ENCODE peak calls at places on chromosomes 13 and 19, in nine cellular contexts. U is tibial nerve; J is cardiac muscle cell; K is Peyer's patch; W is upper lobe of left lung; D is esophagus muscularis mucosa; M is body of pancreas; B is testis; H is naive thymus-derived CD4-positive, alpha-beta T cell. Y is an unnamed sample. For H3K36me3 and H3K4me1, the result is how much of the 10 kb centered on the place peaks cover.

GRCh38 chr13:29569253-29570057 is 26.0 kb downstream of the SLC7A1 start:
- DNase-seq in U (no peak), J (no peak), K (no peak), W (no peak), D (no peak), M (peak), B (no peak), H (no peak), Y (no peak)

GRCh38 chr13:97544041-97544765 is 110.2 kb downstream of the RAP2A start:
- DNase-seq in U (no peak), J (peak), K (no peak), W (no peak), D (no peak), M (no peak), B (no peak), H (no peak), Y (no peak)

GRCh38 chr13:112567161-112567862 is 20.6 kb downstream of the TUBGCP3 start:
- DNase-seq in U (no peak), J (no peak), K (no peak), W (no peak), D (peak), M (no peak), B (no peak), H (no peak), Y (no peak)

GRCh38 chr13:114234266-114234644 is 442 bp upstream of the CDC16 start:
- DNase-seq in U (no peak), J (no peak), K (no peak), W (no peak), D (no peak), M (no peak), B (no peak), H (no peak), Y (no peak)

GRCh38 chr19:29528350-29528945 is 2.7 kb downstream of the VSTM2B start:
- DNase-seq in U (peak), J (peak), K (no peak), W (peak), D (no peak), M (peak), B (peak), H (peak), Y (peak)

GRCh38 chr19:49890349-49891311 is 6.1 kb downstream of the IL4I1 start:
- DNase-seq in U (no peak), J (no peak), K (peak), W (peak), D (no peak), M (no peak), B (peak), H (peak), Y (peak)

GRCh38 chr19:47112166-47112663 is 1.4 kb downstream of the ZC3H4 start:
- DNase-seq in U (peak), J (peak), K (peak), W (peak), D (peak), M (peak), B (peak), H (peak), Y (peak)

GRCh38 chr13:98202026-98202425 is 25.0 kb upstream of the RNF113B start:
- DNase-seq in U (no peak), J (no peak), K (no peak), W (peak), D (no peak), M (no peak), B (no peak), H (no peak), Y (no peak)

GRCh38 chr19:4409123-4409933 is 6.9 kb downstream of the CHAF1A start:
- DNase-seq in U (no peak), J (no peak), K (no peak), W (no peak), D (no peak), M (no peak), B (no peak), H (no peak), Y (no peak)

GRCh38 chr13:32914686-32915085 is 101.5 kb upstream of the KL start:
- DNase-seq in U (no peak), J (no peak), K (no peak), W (no peak), D (no peak), M (no peak), B (no peak), H (no peak), Y (no peak)

GRCh38 chr13:32905864-32906180 is 110.4 kb upstream of the KL start:
- DNase-seq in U (peak), J (no peak), K (no peak), W (no peak), D (no peak), M (peak), B (peak), H (no peak), Y (no peak)

GRCh38 chr13:32905063-32905863 is 111.0 kb upstream of the KL start:
- DNase-seq in U (no peak), J (no peak), K (no peak), W (no peak), D (no peak), M (no peak), B (no peak), H (no peak), Y (no peak)

GRCh38 chr13:32911506-32911905 is 104.7 kb upstream of the KL start:
- DNase-seq in U (no peak), J (peak), K (no peak), W (no peak), D (no peak), M (peak), B (peak), H (peak), Y (no peak)

GRCh38 chr13:32910530-32910929 is 105.7 kb upstream of the KL start:
- DNase-seq in U (no peak), J (no peak), K (no peak), W (no peak), D (no peak), M (no peak), B (no peak), H (no peak), Y (no peak)
- H3K27ac ChIP-seq in U (no peak), J (no peak), K (no peak), W (no peak), D (no peak), M (no peak), B (no peak), H (no peak), Y (no peak)

DNA sequence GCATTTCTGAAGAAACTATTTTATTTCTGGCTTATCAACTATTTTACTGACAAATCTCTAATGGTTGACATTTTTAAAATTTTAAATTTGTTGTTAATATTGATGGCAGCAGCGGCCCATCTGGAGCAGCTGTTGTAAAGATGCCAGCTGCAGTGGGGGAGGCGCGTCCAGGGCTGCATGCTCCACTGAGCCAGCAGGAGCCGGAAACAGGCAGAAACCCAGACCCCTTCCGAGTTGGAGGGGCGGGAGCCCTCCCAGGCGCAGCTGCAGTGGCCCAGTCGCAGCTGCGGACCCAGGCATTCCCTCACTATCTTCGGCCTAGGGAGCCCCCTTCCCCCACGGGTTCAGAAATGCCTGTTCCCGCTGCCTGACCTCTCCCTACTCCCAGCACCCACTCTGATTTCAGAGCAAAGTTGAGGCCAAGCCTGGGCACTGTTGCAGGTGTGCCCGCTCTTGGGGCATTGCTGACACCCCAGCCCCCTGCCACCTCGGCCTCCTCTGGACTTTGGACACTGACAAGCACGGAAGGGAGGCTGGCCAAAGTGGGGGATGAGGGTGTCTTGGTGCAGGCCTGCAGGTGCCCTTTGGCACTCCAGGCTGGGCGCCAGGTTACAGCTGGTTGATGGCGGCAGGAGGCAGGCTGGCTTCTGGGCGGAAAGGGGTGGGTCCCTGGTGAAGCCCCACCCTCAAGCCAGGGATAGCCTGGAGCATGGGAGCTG is 69.2 kb downstream of the PIBF1 start:
- DNase-seq in U (no peak), J (no peak), K (no peak), W (peak), D (no peak), M (peak), B (no peak), H (no peak), Y (peak)
- H3K36me3 ChIP-seq in U (under half), J (under half), K (under half), W (under half), D (half or more), M (under half), B (under half), H (under half), Y (under half)

GRCh38 chr19:57825501-57825900 is 4.6 kb upstream of the ZNF587B start:
- DNase-seq in U (no peak), J (peak), K (no peak), W (no peak), D (no peak), M (no peak), B (no peak), H (no peak), Y (no peak)
- H3K4me1 ChIP-seq in U (under half), J (under half), K (under half), W (under half), D (under half), M (half or more), B (under half), H (under half), Y (under half)

GRCh38 chr19:2542341-2543069 is 66.6 kb downstream of the GADD45B start:
- DNase-seq in U (no peak), J (peak), K (peak), W (no peak), D (no peak), M (peak), B (no peak), H (no peak), Y (no peak)
- H3K27ac ChIP-seq in U (peak), J (peak), K (peak), W (peak), D (peak), M (peak), B (peak), H (no peak), Y (no peak)

GRCh38 chr13:28181413-28181812 is 43.1 kb downstream of the PAN3 start:
- DNase-seq in U (no peak), J (peak), K (no peak), W (no peak), D (no peak), M (no peak), B (no peak), H (no peak), Y (no peak)

GRCh38 chr13:28185256-28185655 is 46.9 kb downstream of the PAN3 start:
- DNase-seq in U (no peak), J (peak), K (no peak), W (no peak), D (no peak), M (no peak), B (no peak), H (no peak), Y (no peak)

GRCh38 chr13:28177877-28178276 is 39.5 kb downstream of the PAN3 start:
- DNase-seq in U (no peak), J (no peak), K (no peak), W (no peak), D (no peak), M (no peak), B (no peak), H (no peak), Y (no peak)

GRCh38 chr13:28177327-28177726 is 39.0 kb downstream of the PAN3 start:
- DNase-seq in U (no peak), J (no peak), K (no peak), W (no peak), D (no peak), M (no peak), B (no peak), H (no peak), Y (no peak)

DNA sequence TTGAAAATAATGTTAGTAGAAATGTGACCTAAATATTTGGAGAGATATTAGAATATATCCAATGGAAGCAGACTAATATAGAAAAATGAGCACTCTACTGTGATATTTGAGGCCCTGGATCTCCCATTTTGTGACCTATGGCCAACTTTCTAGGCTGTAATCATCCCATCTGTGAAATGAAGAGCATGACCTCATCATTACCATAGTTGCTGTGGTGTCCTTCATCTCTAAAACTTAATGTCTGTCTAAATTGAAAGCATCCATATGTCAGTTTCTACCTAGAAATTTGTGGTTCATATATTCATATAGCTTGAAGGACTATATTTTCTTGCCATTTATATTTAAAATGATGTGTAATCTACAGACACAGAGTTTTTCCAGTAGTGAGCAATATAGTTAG is 41.6 kb downstream of the PAN3 start:
- DNase-seq in U (no peak), J (no peak), K (no peak), W (no peak), D (no peak), M (no peak), B (no peak), H (no peak), Y (no peak)
- H3K36me3 ChIP-seq in U (under half), J (under half), K (under half), W (under half), D (under half), M (under half), B (under half), H (under half), Y (under half)

DNA sequence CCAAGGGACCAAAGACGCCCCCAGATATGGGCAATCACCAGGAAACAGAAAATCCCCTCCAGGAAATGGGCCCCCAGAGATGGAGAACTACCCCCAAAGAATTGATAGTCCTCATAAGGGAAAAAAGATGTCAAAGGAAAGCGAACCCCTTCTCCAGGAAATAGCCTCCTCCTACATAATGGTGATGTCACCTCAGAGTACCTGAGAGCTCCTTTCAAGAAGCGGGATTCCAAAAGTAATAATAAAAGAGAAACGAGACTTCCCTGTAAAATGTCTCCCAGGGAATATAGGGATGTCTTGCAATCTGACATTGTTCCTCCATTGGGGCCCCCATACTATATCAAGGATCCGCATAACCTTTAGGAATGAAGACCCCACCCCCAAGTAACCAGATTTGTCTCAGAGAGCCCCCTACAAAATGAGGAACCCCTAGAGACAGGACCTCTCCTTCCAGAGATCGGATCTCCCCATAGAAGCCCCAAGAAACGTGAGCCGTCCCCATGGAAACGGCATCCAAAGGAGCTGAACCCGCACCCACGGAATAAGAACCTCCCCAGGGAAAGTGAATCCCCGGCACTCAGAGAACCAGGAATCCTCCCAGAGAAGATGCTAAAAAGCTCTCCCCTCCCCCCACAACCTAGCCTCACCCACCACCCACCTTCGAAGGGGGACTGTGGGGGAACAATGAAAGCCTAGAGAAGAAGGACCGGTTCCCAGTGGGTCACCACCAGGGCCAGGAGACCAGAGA is 909 bp downstream of the CDKN2D start:
- DNase-seq in U (no peak), J (no peak), K (peak), W (no peak), D (no peak), M (no peak), B (no peak), H (no peak), Y (no peak)
- H3K4me1 ChIP-seq in U (under half), J (under half), K (under half), W (under half), D (half or more), M (under half), B (under half), H (under half), Y (under half)

GRCh38 chr19:18223860-18224524 is 2.2 kb downstream of the PDE4C start:
- DNase-seq in U (no peak), J (peak), K (peak), W (peak), D (no peak), M (no peak), B (peak), H (no peak), Y (no peak)
- H3K27ac ChIP-seq in U (no peak), J (no peak), K (no peak), W (peak), D (peak), M (no peak), B (peak), H (no peak), Y (no peak)

GRCh38 chr19:37087110-37087509 is 8.9 kb downstream of the ZNF420 start:
- DNase-seq in U (no peak), J (no peak), K (no peak), W (no peak), D (no peak), M (no peak), B (no peak), H (no peak), Y (no peak)
- H3K36me3 ChIP-seq in U (under half), J (under half), K (under half), W (under half), D (half or more), M (under half), B (under half), H (under half), Y (under half)

GRCh38 chr19:15432018-15432494 is 13.3 kb upstream of the AKAP8L start:
- DNase-seq in U (no peak), J (peak), K (no peak), W (no peak), D (no peak), M (no peak), B (no peak), H (no peak), Y (no peak)
- H3K4me1 ChIP-seq in U (under half), J (under half), K (under half), W (under half), D (half or more), M (under half), B (under half), H (under half), Y (under half)

Y was measured in CD4-positive, alpha-beta memory T cell.